ENCODE peak calls at places on chromosomes 1 and 21, in four cellular contexts. E is RWPE1, P is psoas muscle, F is T47D. O is an unnamed sample.

GRCh38 chr1:1573843-1574720 is 581 bp downstream of the SSU72 start:
- DNase-seq in E (peak), P (peak), F (peak), O (no peak)

GRCh38 chr1:100476736-100477135 is 61.2 kb upstream of the GPR88 start:
- DNase-seq in E (no peak), P (no peak), F (no peak), O (no peak)

GRCh38 chr1:145689922-145690321 is 17.2 kb downstream of the PDZK1 start:
- DNase-seq in E (no peak), P (no peak), F (no peak), O (no peak)

GRCh38 chr21:38984568-38984967 is 178.8 kb downstream of the ETS2 start:
- DNase-seq in E (no peak), P (no peak), F (no peak), O (no peak)

GRCh38 chr1:14486401-14487110 is 111.9 kb upstream of the KAZN start:
- DNase-seq in E (peak), P (peak), F (no peak), O (peak)

GRCh38 chr1:185559684-185560310 is 174.4 kb upstream of the HMCN1 start:
- DNase-seq in E (peak), P (peak), F (no peak), O (peak)

GRCh38 chr21:35465750-35466149 is 416.6 kb upstream of the RUNX1 start:
- DNase-seq in E (no peak), P (no peak), F (no peak), O (no peak)

GRCh38 chr1:101004666-101005065 is 20.9 kb downstream of the DPH5 start:
- DNase-seq in E (no peak), P (no peak), F (no peak), O (no peak)

GRCh38 chr1:209220048-209220524 is 363.4 kb upstream of the CAMK1G start:
- DNase-seq in E (no peak), P (no peak), F (no peak), O (no peak)

GRCh38 chr1:41381691-41382530 is 20.7 kb downstream of the FOXO6 start:
- DNase-seq in E (peak), P (peak), F (no peak), O (no peak)

GRCh38 chr1:218165687-218166088 is 119.4 kb upstream of the RRP15 start:
- DNase-seq in E (no peak), P (no peak), F (no peak), O (no peak)

GRCh38 chr1:158149577-158150269 is 31.0 kb upstream of the CD1D start:
- DNase-seq in E (peak), P (peak), F (peak), O (peak)

GRCh38 chr1:62077821-62078220 is 116.8 kb upstream of the L1TD1 start:
- DNase-seq in E (no peak), P (no peak), F (no peak), O (no peak)

GRCh38 chr21:26844258-26845065 is 747 bp downstream of the ADAMTS1 start:
- DNase-seq in E (peak), P (peak), F (no peak), O (no peak)

O was measured in right atrium auricular region.